ENCODE peak calls at places on chromosomes 1 and 21, in four cellular contexts. Q is K562, T is GM12878, X is HepG2. Z is an unnamed sample.

GRCh38 chr1:208252126-208252853 is 8.1 kb upstream of the PLXNA2 start:
- DNase-seq in Q (peak; percentile 53), T (no peak), X (peak; percentile 52), Z (peak; percentile 31)

GRCh38 chr1:62588000-62588399 is 9.3 kb upstream of the ANGPTL3 start:
- DNase-seq in Q (no peak), T (no peak), X (no peak), Z (no peak)

GRCh38 chr21:20292280-20292679 is 705.9 kb upstream of the NCAM2 start:
- DNase-seq in Q (no peak), T (no peak), X (no peak), Z (no peak)

GRCh38 chr1:20992327-20993056 is 184.2 kb downstream of the EIF4G3 start:
- DNase-seq in Q (no peak), T (no peak), X (no peak), Z (no peak)

GRCh38 chr1:226126824-226127591 is 59.5 kb downstream of the ACBD3 start:
- DNase-seq in Q (no peak), T (no peak), X (no peak), Z (peak; percentile 25)

GRCh38 chr1:223223091-223223995 is 80.3 kb upstream of the TLR5 start:
- DNase-seq in Q (no peak), T (no peak), X (no peak), Z (no peak)

GRCh38 chr1:156942576-156942975 is 22.1 kb downstream of the LRRC71 start:
- DNase-seq in Q (no peak), T (no peak), X (no peak), Z (no peak)

GRCh38 chr1:201937624-201938212 is 8.6 kb downstream of the LMOD1 start:
- DNase-seq in Q (no peak), T (no peak), X (no peak), Z (no peak)

GRCh38 chr1:85544689-85545203 is 35.8 kb upstream of the CCN1 start:
- DNase-seq in Q (no peak), T (no peak), X (peak; percentile 46), Z (no peak)

GRCh38 chr21:46127239-46128105 is 27.9 kb downstream of the FTCD start:
- DNase-seq in Q (no peak), T (no peak), X (no peak), Z (peak; percentile 9)

GRCh38 chr1:184162266-184162665 is 110.7 kb downstream of the TSEN15 start:
- DNase-seq in Q (no peak), T (no peak), X (no peak), Z (no peak)

GRCh38 chr1:116167625-116168276 is 56.6 kb downstream of the MAB21L3 start:
- DNase-seq in Q (peak; percentile 41), T (no peak), X (no peak), Z (peak; percentile 21)

GRCh38 chr1:84401156-84401555 is 2.9 kb downstream of the DNASE2B start:
- DNase-seq in Q (no peak), T (no peak), X (no peak), Z (no peak)

GRCh38 chr1:115190766-115191165 is 101.5 kb upstream of the TSPAN2 start:
- DNase-seq in Q (no peak), T (no peak), X (no peak), Z (no peak)

GRCh38 chr1:18422954-18423353 is 57.8 kb upstream of the KLHDC7A start:
- DNase-seq in Q (no peak), T (no peak), X (no peak), Z (no peak)

GRCh38 chr1:210541680-210542358 is 213.1 kb downstream of the HHAT start:
- DNase-seq in Q (no peak), T (no peak), X (no peak), Z (no peak)

GRCh38 chr1:230123280-230124186 is 56.5 kb downstream of the GALNT2 start:
- DNase-seq in Q (no peak), T (peak; percentile 97), X (peak; percentile 35), Z (no peak)

GRCh38 chr1:150233359-150234308 is 2.3 kb downstream of the ANP32E start:
- DNase-seq in Q (no peak), T (no peak), X (no peak), Z (no peak)

GRCh38 chr1:145898756-145899155 is 11.1 kb downstream of the ITGA10 start:
- DNase-seq in Q (no peak), T (no peak), X (no peak), Z (no peak)

GRCh38 chr21:36847189-36847588 is 119.3 kb downstream of the HLCS start:
- DNase-seq in Q (no peak), T (no peak), X (peak; percentile 59), Z (no peak)

GRCh38 chr1:165129568-165130164 is 226.8 kb downstream of the LMX1A start:
- DNase-seq in Q (peak; percentile 27), T (no peak), X (peak; percentile 83), Z (peak; percentile 89)

GRCh38 chr1:209742409-209743144 is 13.3 kb upstream of the TRAF3IP3 start:
- DNase-seq in Q (no peak), T (no peak), X (no peak), Z (no peak)

GRCh38 chr1:93471911-93472310 is 24.0 kb downstream of the FNBP1L start:
- DNase-seq in Q (no peak), T (no peak), X (no peak), Z (no peak)

GRCh38 chr1:6686294-6686693 is 15.3 kb downstream of the DNAJC11 start:
- DNase-seq in Q (no peak), T (no peak), X (no peak), Z (no peak)

GRCh38 chr1:59521456-59521855 is 224.6 kb downstream of the FGGY start:
- DNase-seq in Q (no peak), T (no peak), X (no peak), Z (no peak)

DNA sequence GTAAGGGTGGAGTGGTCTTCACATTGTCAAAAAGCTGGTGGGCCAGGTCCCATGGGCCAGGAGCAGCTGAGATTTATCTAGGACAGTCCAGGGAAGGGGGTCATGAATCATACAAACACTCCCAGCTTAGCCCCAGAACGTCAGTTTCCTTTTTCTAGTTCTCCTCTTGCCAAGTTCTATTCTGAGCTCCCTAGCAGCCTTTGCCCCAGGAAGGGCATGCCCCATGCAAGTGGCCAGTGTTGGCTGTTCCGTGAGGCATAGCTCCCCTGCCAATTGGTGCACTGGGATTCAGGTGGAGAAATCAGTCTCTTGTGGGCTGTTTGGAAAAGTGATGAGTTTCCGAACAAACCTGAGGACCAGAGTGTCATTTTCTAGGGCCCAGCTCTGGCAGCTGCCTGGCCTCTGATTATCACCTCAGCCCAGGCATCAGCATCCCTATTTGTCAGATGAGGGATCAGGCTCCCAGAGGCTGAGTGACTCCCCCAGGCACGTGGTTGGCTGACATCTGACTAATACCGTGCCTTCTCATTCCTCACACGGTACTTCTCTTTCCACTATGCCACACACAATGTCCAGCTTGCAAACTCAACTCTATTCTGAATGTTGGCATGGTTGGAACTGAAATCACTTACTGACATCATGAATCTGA is 14.2 kb upstream of the MYOM3 start:
- DNase-seq in Q (no peak), T (no peak), X (no peak), Z (no peak)
- TF ChIP-seq CBFB in Q (no peak), T (no peak), X (no peak), Z (no peak)

DNA sequence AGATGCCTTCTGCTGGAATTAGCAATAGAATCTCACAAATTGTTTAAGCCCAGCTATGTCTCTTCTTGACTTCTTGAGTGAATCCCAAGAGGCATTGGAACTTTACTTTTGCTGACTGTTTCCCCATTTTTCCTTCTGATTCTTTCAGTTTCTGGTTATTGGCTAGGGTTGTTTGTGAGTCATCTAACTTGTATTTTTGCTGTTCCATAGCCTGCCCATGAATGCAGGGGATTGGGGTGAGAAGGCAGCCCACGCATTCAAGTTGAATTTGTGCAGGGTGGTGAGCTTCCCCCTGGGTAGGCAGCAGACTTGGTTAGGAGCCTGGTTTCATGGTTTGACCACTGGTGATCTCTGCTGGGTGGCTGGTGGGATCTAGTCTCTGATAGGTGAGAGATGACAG is 10.4 kb upstream of the KLF17 start:
- DNase-seq in Q (no peak), T (no peak), X (no peak), Z (no peak)
- TF ChIP-seq CBFB in Q (no peak), T (no peak), X (no peak), Z (no peak)

GRCh38 chr1:54354899-54355298 is 51.3 kb downstream of the SSBP3 start:
- DNase-seq in Q (no peak), T (no peak), X (peak; percentile 68), Z (no peak)

GRCh38 chr1:54357967-54358366 is 48.2 kb downstream of the SSBP3 start:
- DNase-seq in Q (no peak), T (no peak), X (no peak), Z (no peak)

GRCh38 chr1:54353959-54354358 is 52.2 kb downstream of the SSBP3 start:
- DNase-seq in Q (no peak), T (no peak), X (no peak), Z (no peak)

GRCh38 chr1:54356680-54357147 is 49.5 kb downstream of the SSBP3 start:
- DNase-seq in Q (no peak), T (peak; percentile 33), X (no peak), Z (no peak)

DNA sequence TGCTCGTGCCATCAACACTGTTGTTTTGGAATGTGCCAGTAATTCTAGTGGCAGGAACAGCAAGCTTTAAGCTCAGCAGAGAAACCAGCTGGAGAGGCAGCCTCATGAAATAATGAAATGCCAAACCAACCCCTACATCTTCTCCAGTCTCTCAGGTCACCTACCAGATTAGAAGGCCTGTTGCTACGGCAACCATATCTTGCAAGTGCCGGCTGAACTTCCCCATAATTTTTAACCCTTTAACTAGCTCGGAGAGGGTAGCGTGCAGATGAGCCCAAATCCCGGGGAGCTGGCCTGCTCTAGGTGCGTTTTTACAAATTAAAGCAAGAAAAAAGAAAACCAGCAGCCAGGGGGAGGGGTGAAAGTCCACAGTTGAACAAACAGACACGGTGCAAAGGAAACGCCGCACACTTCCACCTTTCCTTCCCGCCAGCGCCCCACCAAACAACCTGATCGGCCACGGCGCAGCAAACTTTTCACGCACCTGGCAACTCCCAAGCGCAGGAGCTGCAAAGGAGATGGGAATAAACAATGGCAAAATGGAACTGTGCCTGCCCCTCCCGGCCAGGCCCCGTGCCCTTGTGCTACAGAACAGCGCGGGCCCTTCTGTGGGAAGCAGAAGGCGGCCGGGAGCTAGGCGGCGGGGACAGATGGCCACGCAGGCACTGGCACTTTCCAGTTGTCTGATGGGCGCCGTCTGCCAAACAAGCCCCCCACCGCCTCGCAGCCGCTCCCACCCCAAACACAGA is 50.1 kb downstream of the SSBP3 start:
- DNase-seq in Q (peak; percentile 54), T (no peak), X (peak; percentile 34), Z (no peak)
- TF ChIP-seq CBFB in Q (no peak), T (no peak), X (no peak), Z (no peak)

GRCh38 chr21:28067015-28067414 is 925.7 kb downstream of the LTN1 start:
- DNase-seq in Q (no peak), T (no peak), X (no peak), Z (no peak)

GRCh38 chr21:28072601-28073000 is 920.1 kb downstream of the LTN1 start:
- DNase-seq in Q (peak; percentile 1), T (no peak), X (no peak), Z (no peak)

GRCh38 chr21:28066051-28066450 is 926.6 kb downstream of the LTN1 start:
- DNase-seq in Q (no peak), T (no peak), X (no peak), Z (no peak)

GRCh38 chr21:28068455-28069358 is 924.0 kb downstream of the LTN1 start:
- DNase-seq in Q (no peak), T (no peak), X (no peak), Z (no peak)

DNA sequence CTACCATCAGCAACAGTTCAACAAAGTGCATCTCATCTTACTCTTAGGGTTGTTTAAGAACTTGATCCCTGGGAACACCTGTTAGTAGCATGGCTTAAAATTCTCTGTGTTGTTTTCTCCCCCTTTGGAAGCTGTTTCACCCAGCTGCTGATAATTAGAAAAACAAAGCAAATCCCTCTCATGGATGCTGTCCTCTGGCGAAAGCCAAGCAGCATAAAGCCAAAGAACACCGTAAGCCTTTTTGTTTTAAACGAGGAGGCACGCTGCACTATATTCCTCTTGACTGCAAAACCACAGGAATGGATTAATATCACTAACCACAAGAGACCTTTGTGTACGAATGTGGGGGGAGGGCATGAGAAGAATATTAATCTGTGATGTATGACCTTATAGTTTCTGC is 923.2 kb downstream of the LTN1 start:
- DNase-seq in Q (no peak), T (no peak), X (no peak), Z (no peak)
- TF ChIP-seq CBFB in Q (no peak), T (no peak), X (no peak), Z (no peak)